ENCODE peak calls at places on chromosomes 12 and 14, in five cellular contexts. S is body of pancreas; H is CD8-positive, alpha-beta T cell; Y is BE2C; B is thoracic aorta. C is an unnamed sample.

GRCh38 chr12:105967038-105967776 is 171.5 kb downstream of the NUAK1 start:
- DNase-seq in S (no peak), H (no peak), Y (no peak), B (no peak), C (no peak)

GRCh38 chr14:54312166-54312801 is 84.5 kb upstream of the CDKN3 start:
- DNase-seq in S (no peak), H (no peak), Y (no peak), B (no peak), C (peak; percentile 16)

GRCh38 chr12:110379201-110379600 is 24.3 kb downstream of the ANAPC7 start:
- DNase-seq in S (no peak), H (no peak), Y (no peak), B (no peak), C (no peak)

GRCh38 chr14:104048758-104049496 is 36.6 kb upstream of the ASPG start:
- DNase-seq in S (no peak), H (no peak), Y (no peak), B (no peak), C (no peak)

GRCh38 chr12:24500466-24501232 is 448.3 kb downstream of the BCAT1 start:
- DNase-seq in S (no peak), H (no peak), Y (no peak), B (no peak), C (peak; percentile 20)

GRCh38 chr12:132803883-132804282 is 24.8 kb downstream of the GOLGA3 start:
- DNase-seq in S (no peak), H (no peak), Y (no peak), B (no peak), C (no peak)

GRCh38 chr12:121036810-121037326 is 2.2 kb downstream of the OASL start:
- DNase-seq in S (no peak), H (no peak), Y (no peak), B (no peak), C (peak; percentile 39)

GRCh38 chr12:82874935-82875334 is 188.2 kb downstream of the TMTC2 start:
- DNase-seq in S (no peak), H (no peak), Y (no peak), B (no peak), C (no peak)

GRCh38 chr12:91562476-91562875 is 379.9 kb upstream of the DCN start:
- DNase-seq in S (no peak), H (no peak), Y (no peak), B (no peak), C (no peak)

GRCh38 chr12:5388581-5389535 is 43.0 kb upstream of the NTF3 start:
- DNase-seq in S (no peak), H (no peak), Y (no peak), B (no peak), C (no peak)

GRCh38 chr12:129096968-129097367 is 243.7 kb downstream of the GLT1D1 start:
- DNase-seq in S (no peak), H (no peak), Y (no peak), B (no peak), C (no peak)

GRCh38 chr14:104334812-104335161 is 196.4 kb downstream of the KIF26A start:
- DNase-seq in S (no peak), H (no peak), Y (no peak), B (no peak), C (no peak)

GRCh38 chr14:47674546-47675238 is 713 bp downstream of the MDGA2 start:
- DNase-seq in S (no peak), H (no peak), Y (peak; percentile 12), B (no peak), C (peak; percentile 10)

GRCh38 chr12:6295187-6295811 is 15.2 kb upstream of the PLEKHG6 start:
- DNase-seq in S (peak; percentile 62), H (no peak), Y (no peak), B (no peak), C (no peak)

GRCh38 chr12:107513636-107514400 is 171.8 kb upstream of the PWP1 start:
- DNase-seq in S (no peak), H (no peak), Y (no peak), B (no peak), C (no peak)

GRCh38 chr12:13000935-13001724 is 1.1 kb upstream of the HEBP1 start:
- DNase-seq in S (peak; percentile 68), H (peak; percentile 21), Y (peak; percentile 51), B (no peak), C (peak; percentile 52)

GRCh38 chr14:104239866-104240301 is 101.5 kb downstream of the KIF26A start:
- DNase-seq in S (peak; percentile 32), H (no peak), Y (no peak), B (no peak), C (no peak)

GRCh38 chr12:89358805-89359204 is 6.5 kb upstream of the DUSP6 start:
- DNase-seq in S (no peak), H (no peak), Y (no peak), B (no peak), C (no peak)

GRCh38 chr14:92373336-92373735 is 50.4 kb downstream of the SLC24A4 start:
- DNase-seq in S (no peak), H (no peak), Y (no peak), B (no peak), C (no peak)

GRCh38 chr12:116604151-116604550 is 45.0 kb downstream of the MAP1LC3B2 start:
- DNase-seq in S (no peak), H (no peak), Y (no peak), B (no peak), C (peak; percentile 94)

GRCh38 chr12:116860281-116860680 is 21.0 kb downstream of the HRK start:
- DNase-seq in S (no peak), H (no peak), Y (no peak), B (no peak), C (no peak)

GRCh38 chr12:116798719-116799118 is 60.6 kb downstream of the RNFT2 start:
- DNase-seq in S (no peak), H (no peak), Y (no peak), B (no peak), C (no peak)

GRCh38 chr14:105861985-105862465 is 335.6 kb downstream of the TMEM121 start:
- DNase-seq in S (peak; percentile 1), H (peak; percentile 35), Y (peak; percentile 15), B (no peak), C (no peak)

GRCh38 chr14:20799955-20800544 is 2.6 kb downstream of the RNASE1 start:
- DNase-seq in S (peak; percentile 54), H (no peak), Y (no peak), B (no peak), C (no peak)

GRCh38 chr12:124240493-124240892 is 54.4 kb upstream of the RFLNA start:
- DNase-seq in S (no peak), H (no peak), Y (peak; percentile 69), B (no peak), C (peak; percentile 39)

GRCh38 chr12:75568387-75568786 is 57.0 kb upstream of the KRR1 start:
- DNase-seq in S (no peak), H (no peak), Y (no peak), B (no peak), C (no peak)

GRCh38 chr12:32087301-32087700 is 19.3 kb upstream of the BICD1 start:
- DNase-seq in S (no peak), H (no peak), Y (no peak), B (no peak), C (no peak)

GRCh38 chr12:39227218-39227617 is 215.7 kb downstream of the KIF21A start:
- DNase-seq in S (no peak), H (no peak), Y (no peak), B (no peak), C (peak; percentile 97)

DNA sequence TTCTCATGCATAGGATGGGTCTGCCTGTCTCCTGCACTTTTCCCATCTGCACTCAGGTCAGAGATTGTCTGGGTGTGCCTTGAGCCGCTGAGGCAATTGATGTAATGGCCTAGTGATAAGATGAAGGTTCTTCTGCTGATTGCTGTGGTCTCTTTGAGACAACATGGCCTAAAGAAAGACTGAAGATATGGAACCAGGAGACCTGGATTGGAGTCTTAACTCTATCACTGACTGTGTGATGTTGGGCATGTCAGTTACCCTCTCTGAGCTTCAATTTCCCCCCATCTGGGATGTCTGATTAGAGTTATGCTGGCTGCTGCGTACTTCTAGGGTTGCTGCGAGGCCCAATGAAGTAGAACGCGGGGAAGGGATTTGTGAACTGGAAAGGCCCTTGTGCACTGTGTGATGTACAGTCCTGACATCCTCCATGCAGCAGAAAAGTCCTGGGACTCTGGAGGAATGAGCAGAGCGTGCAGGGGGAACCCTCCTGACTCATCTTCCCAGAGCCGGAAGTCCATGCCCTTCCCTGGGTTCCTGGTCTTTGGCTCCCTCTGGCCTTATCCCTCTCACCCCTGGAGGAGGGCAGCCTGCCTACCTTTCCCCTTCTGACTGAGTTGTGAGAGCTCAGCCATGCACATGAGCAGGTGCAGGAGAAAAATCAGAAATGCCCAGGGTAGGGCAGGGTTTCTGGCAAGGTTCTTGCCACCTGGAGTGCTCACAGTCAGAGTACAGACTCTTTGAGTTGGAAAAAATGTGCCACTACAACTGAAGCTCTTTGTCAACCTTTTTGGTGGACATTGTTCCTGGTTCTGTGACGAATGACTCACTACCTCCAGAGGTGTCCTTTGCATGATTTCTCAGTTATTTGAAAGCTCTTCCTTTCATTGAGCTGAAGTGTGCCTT is 21.1 kb downstream of the PLEKHD1 start:
- DNase-seq in S (no peak), H (no peak), Y (no peak), B (no peak), C (no peak)
- TF ChIP-seq CTCF in S (no peak), H (no peak), Y (no peak), B (no peak), C (no peak)

GRCh38 chr14:53147208-53147607 is 5.9 kb downstream of the DDHD1 start:
- DNase-seq in S (no peak), H (no peak), Y (no peak), B (no peak), C (no peak)
- H3K4me1 ChIP-seq in S (peaks cover 10% of the 10 kb centered on the region), H (peaks cover 38% of the 10 kb centered on the region), Y (no peaks in the 10 kb centered on the region), B (peaks cover 14% of the 10 kb centered on the region), C (peaks cover 14% of the 10 kb centered on the region)

DNA sequence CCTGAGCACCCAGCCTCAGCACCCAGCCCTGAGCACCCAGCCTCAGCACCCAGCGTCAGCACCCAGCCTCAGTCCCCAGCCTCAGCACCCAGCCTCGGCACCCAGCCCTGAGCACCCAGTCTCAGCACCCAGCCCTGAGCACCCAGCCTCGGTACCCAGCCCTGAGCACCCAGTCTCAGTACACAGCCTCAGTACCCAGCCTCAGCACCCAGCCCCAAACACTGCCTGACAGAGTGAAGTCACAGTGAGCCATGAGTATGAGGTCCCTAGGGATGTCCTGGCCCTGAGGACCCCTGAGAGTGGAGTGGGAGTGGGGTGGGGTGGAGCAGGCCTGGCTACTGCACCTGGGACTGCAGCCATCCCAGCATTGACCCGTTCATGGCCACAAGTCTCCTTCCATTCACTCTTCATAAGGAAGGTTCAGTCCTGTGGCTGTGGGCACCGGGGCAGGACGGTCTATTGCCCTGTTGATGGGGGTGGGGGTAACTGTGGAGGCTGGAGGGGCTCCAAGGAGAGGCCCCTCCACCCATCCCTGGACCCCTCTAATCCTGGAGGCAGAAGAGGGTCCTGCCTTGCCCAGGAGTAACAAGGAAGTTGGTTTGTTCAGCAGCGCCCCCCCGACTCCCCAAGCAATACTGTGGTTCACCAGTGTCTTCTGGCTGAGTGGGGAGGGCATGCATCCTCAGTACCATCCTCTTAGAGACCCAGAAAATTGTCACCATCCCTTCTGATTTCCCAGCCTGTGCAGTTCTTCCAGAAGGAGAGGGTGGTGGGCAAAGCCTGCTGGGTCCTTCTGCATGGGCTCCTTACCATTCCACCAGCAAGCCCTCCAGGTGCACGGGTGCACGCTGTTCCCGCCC is 140.5 kb downstream of the ADGRD1 start:
- DNase-seq in S (no peak), H (no peak), Y (peak; percentile 5), B (no peak), C (no peak)
- H3K9me3 ChIP-seq in S (no peaks in the 10 kb centered on the region), H (no peaks in the 10 kb centered on the region), Y (no peaks in the 10 kb centered on the region), B (no peaks in the 10 kb centered on the region), C (no peaks in the 10 kb centered on the region)

DNA sequence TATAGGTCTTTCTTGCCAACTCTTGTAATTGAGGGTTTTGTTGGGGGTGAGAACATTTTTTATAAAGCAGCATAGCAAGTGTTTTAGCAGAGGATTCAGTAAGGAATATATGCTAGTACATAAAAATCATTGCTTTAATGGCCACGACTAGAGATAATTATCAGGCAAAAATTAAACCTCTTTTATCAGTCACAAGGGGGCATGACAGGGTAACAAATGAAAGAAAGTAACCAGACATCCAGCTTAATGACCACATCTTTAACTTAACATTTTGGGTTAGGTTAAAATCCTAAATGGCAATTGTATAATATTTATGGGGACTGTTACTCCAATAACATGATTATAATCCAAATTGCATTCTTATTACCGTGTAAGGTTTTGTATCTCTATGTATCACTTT is 119.6 kb downstream of the LRRIQ1 start:
- DNase-seq in S (no peak), H (no peak), Y (no peak), B (no peak), C (peak; percentile 81)
- TF ChIP-seq CTCF in S (no peak), H (no peak), Y (peak; percentile 22), B (no peak), C (peak; percentile 70)